ENCODE peak calls at places on chromosomes 5 and 9, in eight cellular contexts. T is T-helper 17 cell, Q is NCI-H1694, W is foreskin fibroblast, J is SIG-M5, N is NCI-H1417, U is left colon, E is amygdala. V is an unnamed sample.

GRCh38 chr5:32225445-32225844 is 51.3 kb upstream of the GOLPH3 start:
- DNase-seq in N (no peak), Q (no peak), T (no peak), W (peak), U (no peak), E (no peak), J (no peak), V (no peak)

GRCh38 chr5:36147681-36148080 is 4.0 kb downstream of the LMBRD2 start:
- DNase-seq in N (no peak), Q (no peak), J (no peak), U (no peak), T (no peak), W (no peak), E (no peak), V (no peak)

GRCh38 chr5:37789991-37790390 is 49.9 kb downstream of the GDNF start:
- DNase-seq in U (no peak), E (no peak), Q (no peak), T (no peak), W (peak), J (no peak), N (no peak), V (no peak)

GRCh38 chr9:79936336-79936735 is 364.6 kb downstream of the TLE4 start:
- DNase-seq in Q (no peak), U (no peak), N (no peak), T (no peak), E (no peak), J (no peak), W (no peak), V (no peak)

GRCh38 chr5:157665467-157666085 is 5.8 kb upstream of the C5orf52 start:
- DNase-seq in J (no peak), Q (no peak), U (no peak), E (no peak), T (no peak), W (peak), N (no peak), V (no peak)

GRCh38 chr5:1961304-1961946 is 78.7 kb upstream of the IRX4 start:
- DNase-seq in Q (no peak), W (no peak), E (no peak), U (no peak), N (no peak), J (no peak), T (no peak), V (no peak)

GRCh38 chr5:1448511-1449011 is 3.3 kb upstream of the SLC6A3 start:
- DNase-seq in N (no peak), W (no peak), T (no peak), U (no peak), E (no peak), Q (no peak), J (no peak), V (no peak)

GRCh38 chr5:155906046-155906445 is 420.9 kb upstream of the SGCD start:
- DNase-seq in E (no peak), Q (no peak), N (no peak), U (no peak), T (no peak), W (no peak), J (no peak), V (no peak)

GRCh38 chr5:35129276-35129675 is 81.5 kb upstream of the AGXT2 start:
- DNase-seq in U (no peak), T (no peak), W (peak), J (no peak), N (no peak), Q (no peak), E (no peak), V (no peak)

GRCh38 chr5:162324356-162324755 is 256.8 kb downstream of the GABRG2 start:
- DNase-seq in E (no peak), U (no peak), Q (no peak), T (no peak), J (no peak), N (no peak), W (no peak), V (no peak)

GRCh38 chr5:57302164-57302563 is 128.3 kb downstream of the GPBP1 start:
- DNase-seq in U (peak), N (no peak), J (no peak), T (no peak), E (no peak), Q (no peak), W (peak), V (no peak)

GRCh38 chr5:133884525-133885311 is 83.7 kb downstream of the C5orf15 start:
- DNase-seq in T (no peak), J (no peak), Q (peak), N (no peak), W (no peak), E (no peak), U (no peak), V (no peak)